ENCODE peak calls at places on chromosomes 16 and 17, in nine cellular contexts. K is MV-4-11, D is esophagus squamous epithelium, X is fibroblast of lung, A is COR-L47, P is aorta, Q is activated T-cell treated with anti-CD3 and anti-CD28 coated beads for 1 hour, U is fibroblast of the conjunctiva, W is psoas muscle. R is an unnamed sample.

GRCh38 chr17:80327518-80327917 is 66.9 kb downstream of the RNF213 start:
- DNase-seq in U (no peak), P (peak; percentile 61), Q (no peak), D (no peak), A (no peak), X (no peak), W (peak; percentile 28), K (peak; percentile 80), R (peak; percentile 85)

GRCh38 chr17:1865252-1866037 is 35.6 kb downstream of the RPA1 start:
- DNase-seq in K (peak; percentile 41), W (no peak), A (no peak), X (peak; percentile 49), P (no peak), D (no peak), Q (peak; percentile 44), U (no peak), R (peak; percentile 68)

GRCh38 chr17:37107406-37108083 is 158.8 kb downstream of the AATF start:
- DNase-seq in A (peak; percentile 11), W (peak; percentile 67), Q (no peak), D (no peak), X (peak; percentile 18), K (no peak), U (peak; percentile 8), P (peak; percentile 55), R (no peak)

GRCh38 chr17:7017827-7018200 is 5.0 kb upstream of the BCL6B start:
- DNase-seq in A (no peak), X (no peak), U (no peak), W (no peak), D (no peak), P (no peak), Q (no peak), K (peak; percentile 56), R (no peak)

GRCh38 chr17:43465049-43465448 is 18.7 kb upstream of the DHX8 start:
- DNase-seq in K (no peak), Q (no peak), X (no peak), W (no peak), P (no peak), D (no peak), U (no peak), A (no peak), R (no peak)

GRCh38 chr17:66762276-66762675 is 72.6 kb upstream of the CACNG5 start:
- DNase-seq in U (no peak), X (no peak), P (no peak), D (no peak), W (no peak), Q (no peak), A (no peak), K (peak; percentile 20), R (no peak)

GRCh38 chr17:10063730-10064221 is 134.6 kb downstream of the GAS7 start:
- DNase-seq in A (no peak), D (no peak), Q (no peak), K (peak; percentile 99), X (peak; percentile 59), U (peak; percentile 8), W (no peak), P (peak; percentile 81), R (peak; percentile 81)

GRCh38 chr17:72111374-72111773 is 9.4 kb upstream of the SOX9 start:
- DNase-seq in A (no peak), P (no peak), W (no peak), U (no peak), Q (no peak), X (no peak), K (no peak), D (no peak), R (no peak)

GRCh38 chr17:43342601-43342905 is 56.2 kb upstream of the ARL4D start:
- DNase-seq in U (no peak), P (no peak), X (peak; percentile 52), Q (no peak), A (peak; percentile 28), K (no peak), W (no peak), D (no peak), R (no peak)

GRCh38 chr17:44187131-44187899 is 543 bp downstream of the TMUB2 start:
- DNase-seq in U (no peak), A (no peak), W (no peak), K (peak; percentile 3), P (no peak), D (no peak), Q (no peak), X (peak; percentile 70), R (no peak)

GRCh38 chr17:10631048-10631700 is 25.9 kb downstream of the MYH3 start:
- DNase-seq in P (no peak), X (peak; percentile 26), K (no peak), Q (peak; percentile 13), A (no peak), U (no peak), D (no peak), W (no peak), R (peak; percentile 55)

GRCh38 chr16:31071861-31072260 is 2.2 kb downstream of the ZNF668 start:
- DNase-seq in K (peak; percentile 69), U (peak; percentile 85), Q (no peak), P (no peak), X (peak; percentile 77), A (no peak), W (no peak), D (no peak), R (no peak)

GRCh38 chr16:82667437-82667836 is 40.7 kb downstream of the CDH13 start:
- DNase-seq in K (no peak), A (no peak), U (no peak), Q (no peak), P (no peak), W (no peak), D (no peak), X (no peak), R (no peak)

GRCh38 chr17:57761887-57762286 is 16.8 kb upstream of the CCDC182 start:
- DNase-seq in Q (no peak), P (no peak), X (no peak), K (no peak), W (no peak), U (no peak), D (no peak), A (no peak), R (peak; percentile 34)

GRCh38 chr16:1895949-1896675 is 22.1 kb downstream of the HS3ST6 start:
- DNase-seq in D (no peak), U (no peak), W (peak; percentile 35), K (no peak), A (no peak), Q (no peak), P (no peak), X (no peak), R (no peak)

GRCh38 chr16:73060216-73060615 is 12.3 kb upstream of the ZFHX3 start:
- DNase-seq in U (no peak), K (no peak), Q (no peak), A (no peak), P (no peak), D (no peak), W (no peak), X (peak; percentile 63), R (no peak)

GRCh38 chr17:70886648-70887047 is 717.3 kb downstream of the KCNJ2 start:
- DNase-seq in P (no peak), D (no peak), Q (no peak), K (no peak), U (no peak), X (no peak), W (no peak), A (no peak), R (no peak)

GRCh38 chr16:73949574-73950348 is 346.9 kb upstream of the PSMD7 start:
- DNase-seq in Q (no peak), P (no peak), U (peak; percentile 96), K (no peak), D (no peak), W (no peak), X (peak; percentile 98), A (no peak), R (no peak)

GRCh38 chr17:61556224-61557188 is 34.5 kb downstream of the NACA2 start:
- DNase-seq in U (no peak), D (no peak), K (no peak), X (peak; percentile 34), Q (no peak), P (no peak), A (no peak), W (no peak), R (no peak)

GRCh38 chr16:86913886-86914285 is 335.5 kb downstream of the FOXL1 start:
- DNase-seq in W (no peak), K (no peak), P (no peak), A (no peak), D (no peak), X (no peak), Q (no peak), U (no peak), R (no peak)

GRCh38 chr16:66070140-66070887 is 296.2 kb upstream of the CDH5 start:
- DNase-seq in K (no peak), D (no peak), Q (no peak), P (peak; percentile 50), A (no peak), W (peak; percentile 74), X (peak; percentile 96), U (peak; percentile 63), R (no peak)